ENCODE peak calls at places on chromosome 3, in five cellular contexts. X is fibroblast of lung, U is cardiac muscle cell, M is prostate gland, G is GM06990. I is an unnamed sample.

GRCh38 chr3:64143399-64144130 is 81.7 kb downstream of the PRICKLE2 start:
- DNase-seq in X (peak), U (no peak), M (no peak), G (no peak), I (peak)

GRCh38 chr3:185680216-185680615 is 94.1 kb downstream of the SENP2 start:
- DNase-seq in X (no peak), U (no peak), M (no peak), G (no peak), I (peak)

GRCh38 chr3:73669268-73669667 is 44.5 kb upstream of the PDZRN3 start:
- DNase-seq in X (peak), U (no peak), M (no peak), G (no peak), I (peak)

GRCh38 chr3:105672996-105673395 is 195.8 kb downstream of the CBLB start:
- DNase-seq in X (no peak), U (no peak), M (no peak), G (no peak), I (no peak)

GRCh38 chr3:105938101-105938500 is 69.3 kb upstream of the CBLB start:
- DNase-seq in X (peak), U (no peak), M (no peak), G (no peak), I (peak)

GRCh38 chr3:77150028-77150427 is 110.1 kb downstream of the ROBO2 start:
- DNase-seq in X (no peak), U (no peak), M (no peak), G (no peak), I (no peak)

GRCh38 chr3:130789678-130790340 is 43.2 kb upstream of the PIK3R4 start:
- DNase-seq in X (no peak), U (peak), M (no peak), G (no peak), I (no peak)

GRCh38 chr3:86990734-86991481 is at the start of gene VGLL3:
- DNase-seq in X (peak), U (peak), M (peak), G (no peak), I (peak)

GRCh38 chr3:41881233-41881821 is 80.6 kb downstream of the ULK4 start:
- DNase-seq in X (peak), U (peak), M (peak), G (no peak), I (peak)

GRCh38 chr3:178588593-178588992 is 52.4 kb downstream of the KCNMB2 start:
- DNase-seq in X (no peak), U (no peak), M (no peak), G (no peak), I (no peak)

GRCh38 chr3:353191-353739 is 156.7 kb downstream of the CHL1 start:
- DNase-seq in X (no peak), U (no peak), M (no peak), G (no peak), I (no peak)

GRCh38 chr3:10929978-10930620 is 62.4 kb upstream of the SLC6A1 start:
- DNase-seq in X (no peak), U (no peak), M (no peak), G (no peak), I (no peak)

GRCh38 chr3:10926831-10927521 is 65.6 kb upstream of the SLC6A1 start:
- DNase-seq in X (peak), U (no peak), M (no peak), G (no peak), I (no peak)

GRCh38 chr3:10928961-10929471 is 63.5 kb upstream of the SLC6A1 start:
- DNase-seq in X (no peak), U (no peak), M (no peak), G (no peak), I (no peak)

GRCh38 chr3:10927551-10927950 is 65.0 kb upstream of the SLC6A1 start:
- DNase-seq in X (no peak), U (no peak), M (no peak), G (no peak), I (no peak)

DNA sequence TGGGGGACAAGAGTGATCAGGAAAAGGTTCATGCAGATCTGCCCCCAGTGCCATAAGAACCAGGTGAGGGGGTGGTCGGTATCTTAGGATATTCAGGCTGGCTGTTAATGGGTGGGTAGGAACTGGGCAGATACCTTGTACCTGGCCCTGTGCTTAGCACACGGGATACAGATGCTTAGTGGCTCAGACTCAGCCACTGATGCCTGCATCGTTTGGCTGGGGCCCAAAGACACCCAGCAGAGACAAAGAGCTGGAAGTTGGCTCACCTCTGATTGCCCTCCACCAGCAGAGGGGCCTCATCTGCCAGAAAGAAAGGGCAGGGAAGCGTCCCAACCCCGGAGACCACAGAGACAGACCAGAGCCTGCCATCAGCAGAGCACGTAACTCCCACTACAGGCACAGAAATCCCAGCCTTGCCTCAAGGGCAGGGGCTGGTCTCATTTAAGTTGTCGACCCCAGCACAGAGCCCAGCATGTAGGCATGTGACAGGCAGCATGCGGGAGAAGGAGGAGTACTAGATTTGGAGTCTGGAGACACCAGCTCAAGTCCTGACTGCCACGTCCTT is 64.1 kb upstream of the SLC6A1 start:
- DNase-seq in X (no peak), U (no peak), M (no peak), G (no peak), I (no peak)
- H3K4me3 ChIP-seq in X (no peak), U (no peak), M (no peak), G (no peak), I (no peak)

GRCh38 chr3:160577551-160578195 is 12.3 kb upstream of the KPNA4 start:
- DNase-seq in X (peak), U (peak), M (no peak), G (no peak), I (peak)
- TF ChIP-seq CTCF in X (no peak), U (peak), M (no peak), G (no peak), I (no peak)

DNA sequence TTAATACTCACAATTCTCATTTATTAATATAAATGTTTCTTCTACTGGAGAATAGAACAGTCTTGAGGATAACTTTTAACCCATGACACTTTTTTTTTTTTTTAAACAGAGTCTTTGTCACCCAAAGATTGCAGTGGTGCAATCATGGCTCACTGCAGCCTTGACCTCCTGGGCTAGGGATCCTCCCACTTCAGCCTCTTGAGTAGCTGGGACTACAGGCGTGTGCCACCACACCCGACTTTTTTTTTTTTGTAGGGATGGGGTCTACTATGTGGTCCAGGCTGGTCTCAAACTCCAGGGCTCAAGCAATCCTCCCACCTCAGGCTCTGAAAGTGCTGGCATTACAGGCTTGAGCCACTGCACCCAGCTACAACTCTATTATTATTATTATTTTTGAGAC is 34.5 kb downstream of the PIK3CB start:
- DNase-seq in X (no peak), U (no peak), M (no peak), G (no peak), I (no peak)
- H3K4me3 ChIP-seq in X (no peak), U (no peak), M (no peak), G (no peak), I (no peak)

GRCh38 chr3:133573054-133573628 is 345 bp upstream of the CDV3 start:
- DNase-seq in X (peak), U (peak), M (peak), G (peak), I (peak)

GRCh38 chr3:133570937-133571320 is 2.6 kb upstream of the CDV3 start:
- DNase-seq in X (peak), U (no peak), M (no peak), G (no peak), I (no peak)

GRCh38 chr3:133573629-133574194 is at the start of gene CDV3:
- DNase-seq in X (no peak), U (peak), M (no peak), G (no peak), I (no peak)

GRCh38 chr3:133574260-133574881 is 885 bp downstream of the CDV3 start:
- DNase-seq in X (peak), U (peak), M (peak), G (peak), I (peak)

GRCh38 chr3:133572158-133573053 is 1.1 kb upstream of the CDV3 start:
- DNase-seq in X (peak), U (no peak), M (no peak), G (peak), I (peak)
- TF ChIP-seq CTCF in X (no peak), U (no peak), M (no peak), G (no peak), I (no peak)

GRCh38 chr3:53803124-53803815 is 42.9 kb downstream of the CHDH start:
- DNase-seq in X (no peak), U (no peak), M (no peak), G (no peak), I (no peak)

GRCh38 chr3:53805463-53806159 is 40.6 kb downstream of the CHDH start:
- DNase-seq in X (no peak), U (no peak), M (no peak), G (no peak), I (no peak)

GRCh38 chr3:53802256-53802880 is 43.9 kb downstream of the CHDH start:
- DNase-seq in X (no peak), U (no peak), M (no peak), G (no peak), I (no peak)

GRCh38 chr3:53804697-53805462 is 41.3 kb downstream of the CHDH start:
- DNase-seq in X (peak), U (no peak), M (no peak), G (peak), I (peak)

DNA sequence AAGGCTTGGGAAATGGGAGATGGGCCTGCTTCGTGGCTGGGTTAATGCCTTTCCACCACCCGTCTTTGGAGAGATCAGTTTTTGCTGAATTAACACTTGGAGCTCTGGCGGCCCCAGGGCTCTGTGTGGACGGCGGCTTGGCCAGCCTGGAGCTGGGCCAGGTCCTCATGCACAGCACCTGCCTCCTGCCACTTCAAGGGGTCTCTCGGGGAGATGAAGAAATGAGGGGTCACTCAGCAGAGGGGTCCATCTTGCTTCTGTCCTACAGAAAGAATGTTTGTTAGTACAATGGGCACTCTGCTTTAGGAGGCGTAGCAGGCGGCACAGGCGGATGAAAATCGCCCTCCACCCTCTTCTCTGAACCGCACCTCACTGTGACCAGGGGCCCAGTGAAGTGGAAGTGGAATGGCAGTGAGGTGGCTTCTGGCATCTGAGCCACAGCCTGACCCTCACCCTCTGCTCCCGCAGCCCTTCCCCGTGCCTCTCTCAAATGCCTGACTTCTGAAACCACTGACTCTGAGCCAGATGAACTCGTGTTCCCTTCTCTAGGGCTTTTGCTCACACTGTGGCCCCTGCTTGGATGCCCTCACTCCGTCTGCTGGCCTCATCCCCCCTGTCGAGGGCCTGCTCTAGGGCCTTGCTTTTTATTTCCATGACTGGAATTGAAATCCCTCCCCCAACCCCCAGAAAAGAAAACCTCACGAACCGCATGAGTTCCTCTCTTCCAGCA is 42.2 kb downstream of the CHDH start:
- DNase-seq in X (peak), U (no peak), M (no peak), G (no peak), I (no peak)
- H3K4me3 ChIP-seq in X (no peak), U (no peak), M (no peak), G (no peak), I (no peak)

DNA sequence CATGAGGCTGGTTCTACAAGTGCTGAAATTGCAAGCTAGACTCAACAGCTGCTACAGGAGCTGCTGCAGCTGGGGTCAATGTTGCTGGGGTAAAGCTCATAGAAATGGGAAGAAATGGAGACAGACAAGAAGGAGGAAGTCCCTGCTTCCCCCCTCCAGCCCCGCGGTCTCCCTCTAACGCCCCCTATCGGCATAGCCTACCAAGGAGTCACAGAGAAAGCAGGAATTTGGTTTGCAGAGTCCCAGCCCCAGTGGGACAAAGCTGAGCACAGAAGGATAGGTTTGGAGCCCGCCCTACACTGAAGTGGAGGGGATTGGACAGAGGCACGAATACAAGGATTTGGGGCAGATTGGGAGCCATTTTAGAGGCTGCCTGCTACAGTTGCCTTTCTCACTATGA is 176.9 kb upstream of the ANKRD28 start:
- DNase-seq in X (no peak), U (no peak), M (no peak), G (no peak), I (no peak)
- TF ChIP-seq CTCF in X (no peak), U (no peak), M (no peak), G (peak), I (peak)

DNA sequence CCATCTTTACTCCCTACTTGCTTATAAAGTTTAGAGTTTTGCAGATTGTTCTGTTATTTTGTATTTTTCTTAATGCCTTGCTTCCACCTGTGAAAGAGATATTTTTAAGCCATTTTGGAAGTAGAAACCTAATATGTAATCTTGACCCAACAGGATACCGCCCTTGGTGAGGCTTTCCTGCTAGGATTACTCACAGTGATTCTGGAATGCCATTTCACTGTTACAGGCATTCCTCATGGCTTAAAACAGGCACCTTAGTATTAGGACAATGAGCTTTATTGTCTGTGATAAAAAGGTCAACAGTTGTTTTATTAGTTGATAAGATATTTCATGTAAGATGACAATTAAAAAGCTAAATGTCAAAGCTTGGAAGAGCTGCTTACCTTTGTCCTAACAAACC is 58.2 kb downstream of the PHLDB2 start:
- DNase-seq in X (peak), U (no peak), M (no peak), G (no peak), I (no peak)
- H3K4me3 ChIP-seq in X (no peak), U (no peak), M (no peak), G (no peak), I (no peak)

I was measured in fibroblast of villous mesenchyme.